ENCODE peak calls at places on chromosome 7, in six cellular contexts. S is Daoy, G is cardiac fibroblast, F is myocyte, Z is NCI-H1105 treated with DMSO at 0.1 percent for 48 hours, A is NCI-H226. P is an unnamed sample.

GRCh38 chr7:46220066-46220630 is 299.1 kb upstream of the IGFBP3 start:
- DNase-seq in S (peak), A (no peak), Z (no peak), F (no peak), G (peak), P (no peak)

GRCh38 chr7:18125536-18125935 is 97.9 kb upstream of the PRPS1L1 start:
- DNase-seq in F (no peak), Z (peak), G (no peak), A (no peak), S (no peak), P (no peak)

GRCh38 chr7:47170516-47170915 is 411.4 kb downstream of the TNS3 start:
- DNase-seq in F (no peak), G (peak), A (no peak), Z (no peak), S (no peak), P (no peak)

GRCh38 chr7:19508124-19508523 is 200.7 kb downstream of the POLR1F start:
- DNase-seq in Z (no peak), G (no peak), S (peak), F (no peak), A (no peak), P (no peak)

GRCh38 chr7:121360564-121360963 is 31.8 kb downstream of the WNT16 start:
- DNase-seq in G (no peak), A (no peak), F (no peak), S (no peak), Z (no peak), P (no peak)

GRCh38 chr7:160958-161725 is 31.2 kb upstream of the FAM20C start:
- DNase-seq in A (no peak), G (no peak), S (no peak), F (no peak), Z (no peak), P (no peak)

GRCh38 chr7:29400435-29400834 is 163.2 kb upstream of the PRR15 start:
- DNase-seq in Z (no peak), S (no peak), F (no peak), G (no peak), A (no peak), P (no peak)

GRCh38 chr7:44733708-44734481 is 14.8 kb upstream of the ZMIZ2 start:
- DNase-seq in A (peak), F (peak), S (peak), Z (no peak), G (peak), P (peak)

P was measured in LHCN-M2.